ENCODE peak calls at places on chromosomes 1 and 21, in five cellular contexts. One of them, this sample, is unnamed.

GRCh38 chr1:155236451-155236850 is 18.8 kb downstream of the ENTREP3 start:
- DNase-seq in activated T-helper 1 cell treated with anti-CD3 and anti-CD28 coated beads, Interleukin-2, amount 50 U/mL, for 16 hours: no peak
- DNase-seq in GM04503: no peak
- DNase-seq in stimulated activated CD4-positive, alpha-beta T cell treated with anti-CD3 and anti-CD28 coated beads, TNF-alpha, amount 100 ng/mL, for 48 hours: no peak
- DNase-seq in NCI-H345: no peak
- DNase-seq in this sample: no peak

GRCh38 chr1:89932598-89933364 is 62.1 kb upstream of the ZNF326 start:
- DNase-seq in activated T-helper 1 cell treated with anti-CD3 and anti-CD28 coated beads, Interleukin-2, amount 50 U/mL, for 16 hours: no peak
- DNase-seq in NCI-H345: no peak
- DNase-seq in stimulated activated CD4-positive, alpha-beta T cell treated with anti-CD3 and anti-CD28 coated beads, TNF-alpha, amount 100 ng/mL, for 48 hours: no peak
- DNase-seq in GM04503: no peak
- DNase-seq in this sample: no peak

GRCh38 chr1:155970531-155971167 is 7.7 kb downstream of the ARHGEF2 start:
- DNase-seq in stimulated activated CD4-positive, alpha-beta T cell treated with anti-CD3 and anti-CD28 coated beads, TNF-alpha, amount 100 ng/mL, for 48 hours: no peak
- DNase-seq in NCI-H345: no peak
- DNase-seq in activated T-helper 1 cell treated with anti-CD3 and anti-CD28 coated beads, Interleukin-2, amount 50 U/mL, for 16 hours: no peak
- DNase-seq in GM04503: peak; percentile 37
- DNase-seq in this sample: no peak

GRCh38 chr1:153133267-153133666 is 17.4 kb downstream of the SPRR2G start:
- DNase-seq in activated T-helper 1 cell treated with anti-CD3 and anti-CD28 coated beads, Interleukin-2, amount 50 U/mL, for 16 hours: no peak
- DNase-seq in NCI-H345: no peak
- DNase-seq in GM04503: no peak
- DNase-seq in stimulated activated CD4-positive, alpha-beta T cell treated with anti-CD3 and anti-CD28 coated beads, TNF-alpha, amount 100 ng/mL, for 48 hours: no peak
- DNase-seq in this sample: no peak

GRCh38 chr1:198876371-198876871 is 237.6 kb downstream of the PTPRC start:
- DNase-seq in activated T-helper 1 cell treated with anti-CD3 and anti-CD28 coated beads, Interleukin-2, amount 50 U/mL, for 16 hours: no peak
- DNase-seq in NCI-H345: peak; percentile 74
- DNase-seq in GM04503: no peak
- DNase-seq in stimulated activated CD4-positive, alpha-beta T cell treated with anti-CD3 and anti-CD28 coated beads, TNF-alpha, amount 100 ng/mL, for 48 hours: no peak
- DNase-seq in this sample: peak; percentile 40

GRCh38 chr21:42193131-42193671 is 25.7 kb upstream of the ABCG1 start:
- DNase-seq in GM04503: no peak
- DNase-seq in NCI-H345: no peak
- DNase-seq in stimulated activated CD4-positive, alpha-beta T cell treated with anti-CD3 and anti-CD28 coated beads, TNF-alpha, amount 100 ng/mL, for 48 hours: peak; percentile 27
- DNase-seq in activated T-helper 1 cell treated with anti-CD3 and anti-CD28 coated beads, Interleukin-2, amount 50 U/mL, for 16 hours: peak; percentile 23
- DNase-seq in this sample: no peak

GRCh38 chr1:10773376-10773775 is 23.1 kb downstream of the CASZ1 start:
- DNase-seq in activated T-helper 1 cell treated with anti-CD3 and anti-CD28 coated beads, Interleukin-2, amount 50 U/mL, for 16 hours: no peak
- DNase-seq in NCI-H345: no peak
- DNase-seq in GM04503: no peak
- DNase-seq in stimulated activated CD4-positive, alpha-beta T cell treated with anti-CD3 and anti-CD28 coated beads, TNF-alpha, amount 100 ng/mL, for 48 hours: no peak
- DNase-seq in this sample: no peak

GRCh38 chr1:25487628-25488027 is 55.8 kb upstream of the LDLRAP1 start:
- DNase-seq in GM04503: no peak
- DNase-seq in activated T-helper 1 cell treated with anti-CD3 and anti-CD28 coated beads, Interleukin-2, amount 50 U/mL, for 16 hours: no peak
- DNase-seq in NCI-H345: no peak
- DNase-seq in stimulated activated CD4-positive, alpha-beta T cell treated with anti-CD3 and anti-CD28 coated beads, TNF-alpha, amount 100 ng/mL, for 48 hours: no peak
- DNase-seq in this sample: no peak

GRCh38 chr1:111505641-111506119 is 2.2 kb upstream of the ADORA3 start:
- DNase-seq in stimulated activated CD4-positive, alpha-beta T cell treated with anti-CD3 and anti-CD28 coated beads, TNF-alpha, amount 100 ng/mL, for 48 hours: no peak
- DNase-seq in activated T-helper 1 cell treated with anti-CD3 and anti-CD28 coated beads, Interleukin-2, amount 50 U/mL, for 16 hours: no peak
- DNase-seq in GM04503: no peak
- DNase-seq in NCI-H345: no peak
- DNase-seq in this sample: no peak

GRCh38 chr1:40712405-40712944 is 21.0 kb downstream of the NFYC start:
- DNase-seq in activated T-helper 1 cell treated with anti-CD3 and anti-CD28 coated beads, Interleukin-2, amount 50 U/mL, for 16 hours: no peak
- DNase-seq in NCI-H345: peak; percentile 66
- DNase-seq in GM04503: no peak
- DNase-seq in stimulated activated CD4-positive, alpha-beta T cell treated with anti-CD3 and anti-CD28 coated beads, TNF-alpha, amount 100 ng/mL, for 48 hours: no peak
- DNase-seq in this sample: no peak

GRCh38 chr1:117609471-117609911 is 3.6 kb downstream of the TENT5C start:
- DNase-seq in GM04503: no peak
- DNase-seq in activated T-helper 1 cell treated with anti-CD3 and anti-CD28 coated beads, Interleukin-2, amount 50 U/mL, for 16 hours: no peak
- DNase-seq in NCI-H345: no peak
- DNase-seq in stimulated activated CD4-positive, alpha-beta T cell treated with anti-CD3 and anti-CD28 coated beads, TNF-alpha, amount 100 ng/mL, for 48 hours: no peak
- DNase-seq in this sample: no peak

GRCh38 chr1:40847023-40847740 is 15.0 kb downstream of the CITED4 start:
- DNase-seq in GM04503: no peak
- DNase-seq in NCI-H345: no peak
- DNase-seq in activated T-helper 1 cell treated with anti-CD3 and anti-CD28 coated beads, Interleukin-2, amount 50 U/mL, for 16 hours: no peak
- DNase-seq in stimulated activated CD4-positive, alpha-beta T cell treated with anti-CD3 and anti-CD28 coated beads, TNF-alpha, amount 100 ng/mL, for 48 hours: no peak
- DNase-seq in this sample: no peak

GRCh38 chr1:115118086-115118485 is 28.8 kb upstream of the TSPAN2 start:
- DNase-seq in stimulated activated CD4-positive, alpha-beta T cell treated with anti-CD3 and anti-CD28 coated beads, TNF-alpha, amount 100 ng/mL, for 48 hours: no peak
- DNase-seq in GM04503: no peak
- DNase-seq in NCI-H345: no peak
- DNase-seq in activated T-helper 1 cell treated with anti-CD3 and anti-CD28 coated beads, Interleukin-2, amount 50 U/mL, for 16 hours: no peak
- DNase-seq in this sample: no peak

GRCh38 chr1:225319951-225320350 is 107.9 kb downstream of the LBR start:
- DNase-seq in stimulated activated CD4-positive, alpha-beta T cell treated with anti-CD3 and anti-CD28 coated beads, TNF-alpha, amount 100 ng/mL, for 48 hours: no peak
- DNase-seq in NCI-H345: no peak
- DNase-seq in GM04503: no peak
- DNase-seq in activated T-helper 1 cell treated with anti-CD3 and anti-CD28 coated beads, Interleukin-2, amount 50 U/mL, for 16 hours: no peak
- DNase-seq in this sample: no peak

GRCh38 chr1:93519196-93519825 is 71.4 kb downstream of the FNBP1L start:
- DNase-seq in stimulated activated CD4-positive, alpha-beta T cell treated with anti-CD3 and anti-CD28 coated beads, TNF-alpha, amount 100 ng/mL, for 48 hours: no peak
- DNase-seq in NCI-H345: no peak
- DNase-seq in activated T-helper 1 cell treated with anti-CD3 and anti-CD28 coated beads, Interleukin-2, amount 50 U/mL, for 16 hours: no peak
- DNase-seq in GM04503: no peak
- DNase-seq in this sample: no peak

GRCh38 chr1:206568256-206568655 is 44.0 kb downstream of the EIF2D start:
- DNase-seq in NCI-H345: no peak
- DNase-seq in activated T-helper 1 cell treated with anti-CD3 and anti-CD28 coated beads, Interleukin-2, amount 50 U/mL, for 16 hours: no peak
- DNase-seq in stimulated activated CD4-positive, alpha-beta T cell treated with anti-CD3 and anti-CD28 coated beads, TNF-alpha, amount 100 ng/mL, for 48 hours: no peak
- DNase-seq in GM04503: no peak
- DNase-seq in this sample: peak; percentile 38

GRCh38 chr1:209257021-209257420 is 326.5 kb upstream of the CAMK1G start:
- DNase-seq in stimulated activated CD4-positive, alpha-beta T cell treated with anti-CD3 and anti-CD28 coated beads, TNF-alpha, amount 100 ng/mL, for 48 hours: no peak
- DNase-seq in NCI-H345: peak; percentile 90
- DNase-seq in GM04503: no peak
- DNase-seq in activated T-helper 1 cell treated with anti-CD3 and anti-CD28 coated beads, Interleukin-2, amount 50 U/mL, for 16 hours: no peak
- DNase-seq in this sample: no peak

GRCh38 chr1:46528297-46528955 is 23.0 kb downstream of the KNCN start:
- DNase-seq in NCI-H345: no peak
- DNase-seq in activated T-helper 1 cell treated with anti-CD3 and anti-CD28 coated beads, Interleukin-2, amount 50 U/mL, for 16 hours: no peak
- DNase-seq in stimulated activated CD4-positive, alpha-beta T cell treated with anti-CD3 and anti-CD28 coated beads, TNF-alpha, amount 100 ng/mL, for 48 hours: no peak
- DNase-seq in GM04503: no peak
- DNase-seq in this sample: no peak

GRCh38 chr1:198258491-198258890 is 101.7 kb downstream of the NEK7 start:
- DNase-seq in stimulated activated CD4-positive, alpha-beta T cell treated with anti-CD3 and anti-CD28 coated beads, TNF-alpha, amount 100 ng/mL, for 48 hours: no peak
- DNase-seq in GM04503: peak; percentile 57
- DNase-seq in activated T-helper 1 cell treated with anti-CD3 and anti-CD28 coated beads, Interleukin-2, amount 50 U/mL, for 16 hours: no peak
- DNase-seq in NCI-H345: no peak
- DNase-seq in this sample: no peak

This sample was measured in NCI-H1092 treated with DMSO at 0.1 percent for 48 hours.